ENCODE peak calls at places on chromosomes 4 and X, in four cellular contexts. H, T, W and L are unnamed samples.

GRCh38 chrX:42472727-42473126 is 305.2 kb downstream of the PPP1R2C start:
- DNase-seq in H (no peak), T (no peak), W (no peak), L (no peak)

GRCh38 chr4:52837716-52838558 is 24.2 kb upstream of the RASL11B start:
- DNase-seq in H (no peak), T (peak; percentile 87), W (no peak), L (no peak)

GRCh38 chrX:115576676-115577075 is 15.7 kb downstream of the PLS3 start:
- DNase-seq in H (no peak), T (no peak), W (no peak), L (no peak)

GRCh38 chrX:34624416-34624815 is 32.7 kb downstream of the TMEM47 start:
- DNase-seq in H (no peak), T (peak; percentile 47), W (no peak), L (no peak)

GRCh38 chr4:141503260-141503659 is 133.1 kb upstream of the IL15 start:
- DNase-seq in H (no peak), T (no peak), W (no peak), L (no peak)

GRCh38 chr4:154164931-154165839 is 326.4 kb downstream of the DCHS2 start:
- DNase-seq in H (no peak), T (peak; percentile 98), W (no peak), L (no peak)

GRCh38 chr4:87853891-87854290 is 21.1 kb downstream of the MEPE start:
- DNase-seq in H (no peak), T (no peak), W (no peak), L (no peak)

GRCh38 chr4:87024181-87024580 is 89.4 kb downstream of the AFF1 start:
- DNase-seq in H (no peak), T (no peak), W (no peak), L (no peak)

GRCh38 chrX:45083314-45083713 is 117.4 kb downstream of the DIPK2B start:
- DNase-seq in H (no peak), T (no peak), W (no peak), L (no peak)

GRCh38 chr4:76655566-76656479 is 220.8 kb downstream of the SHROOM3 start:
- DNase-seq in H (no peak), T (peak; percentile 45), W (no peak), L (no peak)

GRCh38 chr4:74123065-74123728 is 24.2 kb upstream of the CXCL2 start:
- DNase-seq in H (no peak), T (no peak), W (peak; percentile 83), L (no peak)

GRCh38 chr4:30763337-30763736 is 43.2 kb downstream of the PCDH7 start:
- DNase-seq in H (no peak), T (peak; percentile 82), W (no peak), L (no peak)

GRCh38 chr4:10045481-10045880 is 24.2 kb upstream of the SLC2A9 start:
- DNase-seq in H (no peak), T (peak; percentile 86), W (no peak), L (no peak)

GRCh38 chr4:73189274-73189810 is 69.3 kb downstream of the ANKRD17 start:
- DNase-seq in H (no peak), T (peak; percentile 75), W (no peak), L (no peak)

GRCh38 chr4:5710065-5710961 is 688 bp upstream of the EVC start:
- DNase-seq in H (no peak), T (peak; percentile 31), W (no peak), L (no peak)

GRCh38 chrX:13377537-13377936 is 57.7 kb upstream of the ATXN3L start:
- DNase-seq in H (no peak), T (peak; percentile 95), W (no peak), L (no peak)

GRCh38 chrX:24387724-24388123 is 27.3 kb downstream of the SUPT20HL1 start:
- DNase-seq in H (no peak), T (no peak), W (no peak), L (no peak)

GRCh38 chr4:143384381-143384994 is 47.8 kb downstream of the GAB1 start:
- DNase-seq in H (no peak), T (peak; percentile 42), W (no peak), L (no peak)

GRCh38 chrX:129540725-129541184 is 696 bp downstream of the OCRL start:
- DNase-seq in H (no peak), T (no peak), W (peak; percentile 77), L (peak; percentile 8)

GRCh38 chr4:185211035-185211434 is 1.6 kb downstream of the SNX25 start:
- DNase-seq in H (no peak), T (no peak), W (no peak), L (no peak)

GRCh38 chr4:8912089-8912455 is 40.4 kb upstream of the HMX1 start:
- DNase-seq in H (no peak), T (no peak), W (peak; percentile 27), L (no peak)

GRCh38 chr4:53130896-53131561 is 234.8 kb downstream of the SCFD2 start:
- DNase-seq in H (no peak), T (no peak), W (no peak), L (no peak)